ENCODE peak calls at places on chromosomes 6 and 20, in eight cellular contexts. I is left ventricle myocardium inferior, O is uterus, J is A673, N is astrocyte, C is cardiac muscle cell, H is pancreas, S is colonic mucosa. K is an unnamed sample.

GRCh38 chr6:136775081-136775480 is 17.2 kb downstream of the MAP3K5 start:
- DNase-seq in I (no peak), O (no peak), J (no peak), N (no peak), C (no peak), H (no peak), S (no peak), K (no peak)

GRCh38 chr20:16732506-16733152 is 2.8 kb downstream of the SNRPB2 start:
- DNase-seq in I (no peak), O (no peak), J (no peak), N (no peak), C (no peak), H (no peak), S (no peak), K (no peak)

GRCh38 chr6:142653710-142654274 is 291.2 kb downstream of the HIVEP2 start:
- DNase-seq in I (no peak), O (no peak), J (peak; percentile 4), N (no peak), C (no peak), H (no peak), S (no peak), K (no peak)

GRCh38 chr20:47392015-47392720 is 35.7 kb upstream of the ZMYND8 start:
- DNase-seq in I (peak; percentile 17), O (no peak), J (peak; percentile 79), N (peak; percentile 88), C (no peak), H (no peak), S (peak; percentile 25), K (no peak)

GRCh38 chr6:140314675-140315074 is 940.2 kb upstream of the CITED2 start:
- DNase-seq in I (no peak), O (no peak), J (no peak), N (no peak), C (no peak), H (no peak), S (no peak), K (no peak)

GRCh38 chr6:32192608-32193039 is at the start of gene GPSM3:
- DNase-seq in I (peak; percentile 73), O (no peak), J (no peak), N (no peak), C (no peak), H (no peak), S (peak; percentile 69), K (no peak)

GRCh38 chr20:5570442-5570841 is 179.8 kb upstream of the SHLD1 start:
- DNase-seq in I (no peak), O (no peak), J (no peak), N (no peak), C (no peak), H (no peak), S (no peak), K (no peak)

GRCh38 chr20:50577175-50578018 is 67.2 kb downstream of the PTPN1 start:
- DNase-seq in I (peak; percentile 82), O (no peak), J (peak; percentile 40), N (no peak), C (no peak), H (peak; percentile 89), S (peak; percentile 83), K (no peak)

GRCh38 chr6:24060982-24061754 is 64.8 kb upstream of the NRSN1 start:
- DNase-seq in I (no peak), O (no peak), J (no peak), N (no peak), C (no peak), H (no peak), S (no peak), K (no peak)

GRCh38 chr6:169075211-169075621 is 178.4 kb downstream of the THBS2 start:
- DNase-seq in I (peak; percentile 57), O (peak; percentile 94), J (no peak), N (no peak), C (no peak), H (no peak), S (peak; percentile 43), K (peak; percentile 77)

GRCh38 chr20:1800777-1801176 is 94.4 kb upstream of the SIRPA start:
- DNase-seq in I (no peak), O (no peak), J (peak; percentile 67), N (peak; percentile 36), C (peak; percentile 18), H (no peak), S (no peak), K (no peak)

GRCh38 chr20:25608774-25609173 is 15.0 kb downstream of the NANP start:
- DNase-seq in I (no peak), O (no peak), J (no peak), N (no peak), C (no peak), H (no peak), S (no peak), K (no peak)

GRCh38 chr6:53862517-53863457 is 68.0 kb downstream of the LRRC1 start:
- DNase-seq in I (no peak), O (no peak), J (peak; percentile 3), N (peak; percentile 95), C (no peak), H (no peak), S (no peak), K (peak; percentile 75)

GRCh38 chr6:130240232-130240631 is 17.5 kb upstream of the SAMD3 start:
- DNase-seq in I (no peak), O (no peak), J (no peak), N (peak; percentile 82), C (no peak), H (no peak), S (no peak), K (no peak)

DNA sequence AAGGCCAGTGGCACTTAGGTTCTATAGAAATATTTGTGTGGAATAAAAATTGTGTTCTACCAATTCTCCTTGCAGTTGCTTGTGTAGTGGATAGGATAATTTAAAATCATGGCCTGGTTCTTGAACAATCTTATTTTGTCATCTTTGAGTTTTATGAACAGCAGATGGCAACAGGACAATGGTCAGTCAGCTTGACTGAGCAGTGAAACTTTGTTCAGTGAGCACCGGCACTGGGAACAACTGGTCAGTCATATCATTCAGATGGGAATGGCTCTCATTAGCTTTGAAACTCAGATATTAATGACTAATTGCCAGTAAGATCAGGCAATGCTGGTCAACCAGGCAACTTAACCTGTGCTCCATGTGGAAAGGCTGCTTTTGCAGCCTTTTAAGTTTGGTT is 129.2 kb downstream of the BCKDHB start:
- DNase-seq in I (no peak), O (no peak), J (no peak), N (no peak), C (no peak), H (no peak), S (no peak), K (no peak)
- TF ChIP-seq CTCF in I (no peak), O (no peak), J (no peak), N (no peak), C (no peak), H (no peak), S (no peak), K (no peak)

DNA sequence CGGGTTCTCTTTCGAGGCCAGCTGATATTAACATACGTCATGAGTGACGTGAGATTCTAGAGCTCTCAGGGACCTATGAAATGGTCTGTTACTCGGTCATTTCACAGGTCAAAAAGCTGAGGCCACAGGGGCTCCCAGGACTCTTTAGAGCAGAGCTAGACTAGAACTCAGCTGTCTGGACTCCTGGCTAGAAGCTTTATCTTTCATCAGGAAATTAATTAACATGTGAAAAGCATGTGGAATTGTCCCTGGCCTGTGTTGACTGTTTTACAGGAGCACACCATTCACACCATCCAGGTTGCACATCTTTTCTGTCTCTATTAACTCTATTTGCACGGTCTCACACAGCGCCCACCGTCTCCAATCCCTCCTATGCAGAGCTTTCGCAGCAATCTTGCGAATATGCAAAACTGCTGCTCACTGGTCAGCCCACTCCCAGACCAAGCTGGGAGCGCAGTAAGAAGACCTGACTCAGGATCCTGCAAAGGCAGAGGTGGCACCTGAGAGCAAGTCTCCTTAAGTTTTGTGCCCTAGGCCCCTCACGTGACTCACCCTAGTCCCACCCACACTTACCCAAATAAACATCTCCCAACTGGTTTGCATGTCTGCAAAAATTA is 522.5 kb downstream of the CD83 start:
- DNase-seq in I (no peak), O (no peak), J (no peak), N (no peak), C (no peak), H (no peak), S (no peak), K (no peak)
- H3K4me3 ChIP-seq in I (no peak overlapping the region), O (no peak overlapping the region), J (no peak overlapping the region), N (no peak overlapping the region), C (no peak overlapping the region), H (no peak overlapping the region), S (no peak overlapping the region), K (no peak overlapping the region)

GRCh38 chr20:32207626-32208498 is at the start of the genes PLAGL2 and POFUT1:
- DNase-seq in I (peak; percentile 91), O (peak; percentile 82), J (peak; percentile 95), N (peak; percentile 61), C (peak; percentile 95), H (peak; percentile 94), S (peak; percentile 92), K (peak; percentile 36)
- H3K4me1 ChIP-seq in I (peaks cover 65% of the 10 kb centered on the region), O (peaks cover 12% of the 10 kb centered on the region), J (peaks cover 26% of the 10 kb centered on the region), N (peaks cover 26% of the 10 kb centered on the region), C (peaks cover 41% of the 10 kb centered on the region), H (peaks cover 29% of the 10 kb centered on the region), S (peaks cover 22% of the 10 kb centered on the region), K (no peaks in the 10 kb centered on the region)

GRCh38 chr6:86934365-86934764 is 3.0 kb upstream of the HTR1E start:
- DNase-seq in I (no peak), O (no peak), J (no peak), N (no peak), C (no peak), H (no peak), S (no peak), K (no peak)

GRCh38 chr6:86938814-86939213 is 1.5 kb downstream of the HTR1E start:
- DNase-seq in I (no peak), O (no peak), J (no peak), N (no peak), C (no peak), H (no peak), S (no peak), K (no peak)

GRCh38 chr6:86937219-86938079 is at the start of gene HTR1E:
- DNase-seq in I (no peak), O (peak; percentile 39), J (peak; percentile 56), N (peak; percentile 8), C (peak; percentile 81), H (peak; percentile 68), S (no peak), K (no peak)

GRCh38 chr6:86936834-86937218 is 502 bp upstream of the HTR1E start:
- DNase-seq in I (no peak), O (no peak), J (no peak), N (no peak), C (no peak), H (peak; percentile 83), S (no peak), K (no peak)
- TF ChIP-seq CTCF in I (no peak), O (no peak), J (no peak), N (no peak), C (no peak), H (no peak), S (no peak), K (no peak)

GRCh38 chr6:110356778-110357177 is 1.4 kb downstream of the METTL24 start:
- DNase-seq in I (no peak), O (peak; percentile 45), J (peak; percentile 50), N (no peak), C (no peak), H (no peak), S (no peak), K (no peak)
- H3K4me3 ChIP-seq in I (no peak overlapping the region), O (peak overlapping the region; percentile 45), J (peak overlapping the region; percentile 51), N (no peak overlapping the region), C (no peak overlapping the region), H (peak overlapping the region; percentile 65), S (no peak overlapping the region), K (peak overlapping the region; percentile 72)

GRCh38 chr20:48791666-48792071 is 36.1 kb downstream of the PREX1 start:
- DNase-seq in I (no peak), O (no peak), J (no peak), N (peak; percentile 73), C (no peak), H (no peak), S (no peak), K (peak; percentile 78)
- H3K4me1 ChIP-seq in I (peaks cover 46% of the 10 kb centered on the region), O (no peaks in the 10 kb centered on the region), J (peaks cover 73% of the 10 kb centered on the region), N (peaks cover 37% of the 10 kb centered on the region), C (peaks cover 5% of the 10 kb centered on the region), H (peaks cover 17% of the 10 kb centered on the region), S (no peaks in the 10 kb centered on the region), K (peaks cover 24% of the 10 kb centered on the region)